ENCODE peak calls at places on chromosomes 12 and 14, in eight cellular contexts. One of them, this sample, is unnamed.

GRCh38 chr12:254039-254438 is 8.6 kb downstream of the SLC6A13 start:
- DNase-seq in tibial nerve: no peak
- DNase-seq in CD4-positive, alpha-beta T cell: no peak
- DNase-seq in GM03348: no peak
- DNase-seq in H7: peak; percentile 75
- DNase-seq in left lung: no peak
- DNase-seq in body of pancreas: no peak
- DNase-seq in cardiac muscle cell: no peak
- DNase-seq in this sample: peak; percentile 51

GRCh38 chr14:90697577-90698206 is 118.5 kb downstream of the TTC7B start:
- DNase-seq in GM03348: peak; percentile 86
- DNase-seq in tibial nerve: peak; percentile 76
- DNase-seq in H7: peak; percentile 75
- DNase-seq in CD4-positive, alpha-beta T cell: peak; percentile 67
- DNase-seq in body of pancreas: peak; percentile 81
- DNase-seq in left lung: peak; percentile 83
- DNase-seq in cardiac muscle cell: peak; percentile 88
- DNase-seq in this sample: peak; percentile 93

GRCh38 chr12:44930972-44931600 is 55.0 kb upstream of the NELL2 start:
- DNase-seq in left lung: no peak
- DNase-seq in body of pancreas: no peak
- DNase-seq in cardiac muscle cell: peak; percentile 79
- DNase-seq in H7: peak; percentile 30
- DNase-seq in CD4-positive, alpha-beta T cell: no peak
- DNase-seq in GM03348: peak; percentile 56
- DNase-seq in tibial nerve: no peak
- DNase-seq in this sample: peak; percentile 95

GRCh38 chr12:112584266-112584722 is 165.5 kb downstream of the PTPN11 start:
- DNase-seq in left lung: no peak
- DNase-seq in body of pancreas: no peak
- DNase-seq in cardiac muscle cell: no peak
- DNase-seq in H7: peak; percentile 85
- DNase-seq in tibial nerve: no peak
- DNase-seq in GM03348: no peak
- DNase-seq in CD4-positive, alpha-beta T cell: no peak
- DNase-seq in this sample: peak; percentile 89

GRCh38 chr12:123075591-123076171 is 75.2 kb downstream of the PITPNM2 start:
- DNase-seq in tibial nerve: no peak
- DNase-seq in body of pancreas: no peak
- DNase-seq in GM03348: no peak
- DNase-seq in cardiac muscle cell: no peak
- DNase-seq in CD4-positive, alpha-beta T cell: peak; percentile 69
- DNase-seq in left lung: peak; percentile 73
- DNase-seq in H7: peak; percentile 84
- DNase-seq in this sample: peak; percentile 82

GRCh38 chr12:64611430-64612286 is 1.4 kb downstream of the RASSF3 start:
- DNase-seq in cardiac muscle cell: peak; percentile 33
- DNase-seq in GM03348: peak; percentile 69
- DNase-seq in H7: peak; percentile 49
- DNase-seq in body of pancreas: peak; percentile 64
- DNase-seq in left lung: no peak
- DNase-seq in tibial nerve: no peak
- DNase-seq in CD4-positive, alpha-beta T cell: peak; percentile 27
- DNase-seq in this sample: no peak

GRCh38 chr14:53180272-53181221 is 27.4 kb upstream of the DDHD1 start:
- DNase-seq in CD4-positive, alpha-beta T cell: peak; percentile 8
- DNase-seq in body of pancreas: no peak
- DNase-seq in cardiac muscle cell: peak; percentile 59
- DNase-seq in tibial nerve: no peak
- DNase-seq in GM03348: no peak
- DNase-seq in left lung: no peak
- DNase-seq in H7: peak; percentile 22
- DNase-seq in this sample: peak; percentile 96

GRCh38 chr12:9509464-9510166 is 98.1 kb downstream of the KLRB1 start:
- DNase-seq in tibial nerve: no peak
- DNase-seq in CD4-positive, alpha-beta T cell: no peak
- DNase-seq in GM03348: no peak
- DNase-seq in H7: no peak
- DNase-seq in cardiac muscle cell: peak; percentile 45
- DNase-seq in body of pancreas: peak; percentile 7
- DNase-seq in left lung: no peak
- DNase-seq in this sample: no peak

GRCh38 chr12:6215120-6215807 is 15.1 kb downstream of the CD9 start:
- DNase-seq in CD4-positive, alpha-beta T cell: no peak
- DNase-seq in body of pancreas: no peak
- DNase-seq in cardiac muscle cell: no peak
- DNase-seq in tibial nerve: no peak
- DNase-seq in GM03348: no peak
- DNase-seq in H7: peak; percentile 75
- DNase-seq in left lung: no peak
- DNase-seq in this sample: peak; percentile 94

This sample was measured in GM23338.